ENCODE peak calls at places on chromosome 16, in ten cellular contexts. F, H, O, C, P, Q, W, I, V and Z are unnamed samples.

GRCh38 chr16:83403751-83404150 is 404.0 kb upstream of the HSBP1 start:
- DNase-seq in H (no peak), F (no peak), O (no peak), C (no peak), I (no peak), V (peak), W (peak), Q (no peak), P (no peak), Z (peak)

GRCh38 chr16:79997257-79997656 is 396.7 kb upstream of the MAF start:
- DNase-seq in O (no peak), I (no peak), V (no peak), Q (peak), C (no peak), W (peak), F (no peak), P (peak), H (no peak), Z (no peak)

GRCh38 chr16:57618306-57619132 is 9.9 kb upstream of the ADGRG1 start:
- DNase-seq in P (no peak), H (no peak), W (peak), V (no peak), O (no peak), C (no peak), Q (no peak), F (no peak), I (no peak), Z (no peak)

GRCh38 chr16:75820672-75821071 is 94.4 kb upstream of the CPHXL start:
- DNase-seq in P (no peak), H (no peak), W (no peak), F (no peak), V (no peak), O (no peak), I (no peak), Q (peak), C (no peak), Z (no peak)

GRCh38 chr16:50400312-50400966 is 31.7 kb upstream of the BRD7 start:
- DNase-seq in C (no peak), V (no peak), Q (no peak), O (no peak), H (no peak), W (no peak), F (no peak), I (no peak), P (no peak), Z (no peak)

GRCh38 chr16:62149646-62150045 is 113.4 kb upstream of the CDH8 start:
- DNase-seq in H (no peak), V (no peak), O (no peak), W (peak), I (no peak), P (no peak), Q (no peak), F (no peak), C (no peak), Z (peak)

GRCh38 chr16:1097800-1098199 is 1.8 kb upstream of the C1QTNF8 start:
- DNase-seq in O (no peak), F (peak), Q (no peak), V (no peak), H (no peak), I (no peak), C (no peak), P (no peak), W (no peak), Z (no peak)

GRCh38 chr16:50537533-50538290 is 10.5 kb upstream of the NKD1 start:
- DNase-seq in P (no peak), O (no peak), W (no peak), Q (no peak), V (no peak), I (no peak), C (no peak), F (no peak), H (no peak), Z (no peak)

GRCh38 chr16:84314814-84315213 is 20.1 kb downstream of the WFDC1 start:
- DNase-seq in W (no peak), F (no peak), Q (no peak), H (no peak), I (no peak), C (no peak), P (no peak), O (no peak), V (no peak), Z (no peak)

GRCh38 chr16:85712841-85713240 is 24.1 kb upstream of the GINS2 start:
- DNase-seq in C (no peak), V (no peak), Q (no peak), O (no peak), W (no peak), I (no peak), H (no peak), F (no peak), P (no peak), Z (no peak)

GRCh38 chr16:3654249-3654991 is at the start of gene DNASE1:
- DNase-seq in Q (peak), V (no peak), P (peak), I (peak), H (peak), W (peak), F (no peak), O (peak), C (peak), Z (peak)

GRCh38 chr16:88415381-88416323 is 32.9 kb downstream of the ZNF469 start:
- DNase-seq in O (no peak), I (no peak), F (no peak), Q (no peak), C (no peak), H (no peak), P (no peak), V (no peak), W (no peak), Z (no peak)

GRCh38 chr16:1011316-1012082 is 29.9 kb downstream of the SOX8 start:
- DNase-seq in H (no peak), O (no peak), F (no peak), W (no peak), V (no peak), I (no peak), C (no peak), P (no peak), Q (no peak), Z (no peak)

GRCh38 chr16:86470964-86471363 is 39.4 kb upstream of the FOXF1 start:
- DNase-seq in P (no peak), F (no peak), Q (no peak), C (no peak), W (no peak), H (no peak), O (no peak), V (no peak), I (no peak), Z (no peak)

GRCh38 chr16:3086596-3087242 is 12.4 kb downstream of the ZSCAN10 start:
- DNase-seq in C (no peak), I (no peak), O (no peak), H (peak), W (no peak), V (no peak), Q (no peak), P (no peak), F (no peak), Z (no peak)

GRCh38 chr16:69166221-69166833 is 20.6 kb upstream of the SNTB2 start:
- DNase-seq in O (no peak), H (no peak), V (no peak), F (no peak), W (no peak), Q (no peak), C (peak), I (no peak), P (peak), Z (no peak)

GRCh38 chr16:83958137-83958810 is 5.2 kb downstream of the OSGIN1 start:
- DNase-seq in F (no peak), I (peak), W (no peak), P (no peak), Q (no peak), H (no peak), V (no peak), C (no peak), O (no peak), Z (no peak)

GRCh38 chr16:13099822-13100221 is 198.4 kb downstream of the SHISA9 start:
- DNase-seq in V (no peak), W (no peak), F (no peak), H (no peak), Q (no peak), O (no peak), C (no peak), I (no peak), P (no peak), Z (no peak)

DNA sequence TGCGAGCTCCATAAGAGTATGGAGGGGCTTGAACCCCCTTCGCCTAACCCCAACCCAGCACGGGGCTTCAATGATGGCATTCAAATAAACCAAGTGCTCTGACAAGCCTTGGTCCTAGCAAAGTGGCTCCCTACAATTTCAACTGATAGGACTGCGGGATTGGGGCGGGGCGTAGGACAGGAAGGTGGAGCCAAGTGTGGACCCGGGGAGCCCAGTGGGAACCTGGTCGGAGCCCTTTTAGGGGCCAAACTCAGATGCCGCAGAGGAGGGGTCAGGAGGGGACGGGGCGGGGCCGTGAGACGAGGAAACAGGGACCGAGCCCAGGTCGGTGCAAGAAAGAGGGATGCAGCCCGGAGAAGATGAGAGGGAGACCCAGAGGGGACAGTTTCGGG is 13.2 kb upstream of the CDIPT start:
- DNase-seq in V (no peak), F (no peak), I (no peak), C (no peak), O (no peak), W (no peak), H (no peak), Q (no peak), P (no peak), Z (no peak)
- H3K4me3 ChIP-seq in V (peak), F (no peak), I (peak), C (no peak), O (no peak), W (peak), H (no peak), Q (peak), P (peak), Z (peak)

GRCh38 chr16:66129196-66129595 is 237.3 kb upstream of the CDH5 start:
- DNase-seq in I (no peak), Q (no peak), H (no peak), P (no peak), O (no peak), W (no peak), C (no peak), V (no peak), F (no peak), Z (no peak)

GRCh38 chr16:66130296-66130910 is 236.1 kb upstream of the CDH5 start:
- DNase-seq in O (no peak), V (peak), W (peak), Q (no peak), P (peak), F (no peak), C (no peak), H (no peak), I (no peak), Z (peak)

GRCh38 chr16:66131156-66131807 is 235.2 kb upstream of the CDH5 start:
- DNase-seq in C (no peak), V (no peak), Q (no peak), P (no peak), W (peak), O (no peak), H (no peak), I (no peak), F (no peak), Z (no peak)

GRCh38 chr16:66128363-66128725 is 238.1 kb upstream of the CDH5 start:
- DNase-seq in Q (no peak), O (no peak), I (no peak), P (no peak), F (no peak), V (no peak), C (no peak), H (no peak), W (peak), Z (no peak)

DNA sequence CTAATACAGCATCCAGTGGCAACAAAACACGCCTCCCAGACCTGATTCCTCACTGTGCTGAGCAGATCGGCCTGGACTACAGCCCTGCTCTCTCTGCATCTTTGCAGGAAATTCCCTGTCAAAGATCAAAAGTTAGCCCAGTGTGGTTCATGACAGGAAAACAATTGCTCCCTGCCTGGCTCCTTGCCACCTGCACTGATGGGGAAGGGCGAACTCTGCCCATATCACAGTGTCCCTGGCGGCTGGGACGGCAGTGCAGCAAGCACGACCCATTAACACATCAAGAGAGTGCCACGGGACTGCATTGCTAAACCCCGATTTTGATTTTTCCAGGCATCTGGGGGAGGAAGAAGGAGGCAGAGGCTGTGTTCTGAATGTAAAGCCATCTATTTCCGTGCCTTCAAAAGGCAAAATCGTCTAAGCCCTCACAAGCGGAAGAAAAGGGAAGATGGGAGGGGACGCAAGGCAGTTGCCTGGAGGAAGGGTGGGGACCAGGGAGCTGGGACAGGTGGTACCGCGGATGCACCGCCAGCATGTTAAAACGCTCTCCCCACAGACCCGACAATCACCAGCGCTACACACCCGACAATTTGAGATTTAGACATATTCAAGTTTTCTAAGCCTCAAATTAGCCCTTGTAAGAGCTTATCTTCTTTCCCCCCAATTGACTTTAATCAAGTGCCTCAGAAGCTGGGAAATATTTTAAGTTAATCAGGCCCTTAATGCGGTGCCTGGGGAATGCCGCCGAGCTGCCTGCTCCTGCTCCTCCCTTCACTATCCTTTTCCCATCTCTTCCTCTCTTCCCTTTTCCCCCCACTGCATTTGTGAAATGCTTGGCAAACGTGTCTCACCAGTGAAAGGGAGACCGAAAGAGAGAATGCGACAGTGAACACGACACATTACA is 238.8 kb upstream of the CDH5 start:
- DNase-seq in H (no peak), P (no peak), O (no peak), Q (no peak), F (no peak), I (no peak), C (peak), W (no peak), V (no peak), Z (no peak)
- TF ChIP-seq CTCF in H (no peak), P (peak), O (no peak), Q (no peak), F (no peak), I (no peak), C (no peak), W (no peak), V (no peak), Z (no peak)

DNA sequence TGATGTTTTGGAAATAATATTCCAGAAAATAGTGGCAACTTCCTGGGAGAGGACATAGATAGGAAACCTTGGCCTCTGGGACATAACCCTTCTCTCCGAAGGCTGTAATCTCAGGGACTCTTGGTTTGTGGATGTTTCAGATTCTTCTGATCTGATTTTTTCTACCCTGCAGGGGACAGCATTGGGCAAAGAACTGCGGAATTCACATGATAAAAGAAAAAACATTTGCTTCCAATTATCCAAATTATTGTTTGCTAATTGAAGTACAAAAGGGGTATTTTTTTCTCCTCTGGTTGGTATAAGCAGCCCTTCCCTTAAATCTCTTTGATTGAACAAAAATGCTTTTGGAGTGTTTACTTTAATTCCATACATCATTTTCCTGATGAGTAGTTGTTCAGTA is 251.7 kb upstream of the IRX3 start:
- DNase-seq in P (no peak), H (no peak), O (no peak), W (peak), V (no peak), I (no peak), Q (no peak), F (no peak), C (no peak), Z (no peak)
- H3K4me3 ChIP-seq in P (no peak), H (no peak), O (no peak), W (no peak), V (no peak), I (no peak), Q (no peak), F (no peak), C (no peak), Z (no peak)

DNA sequence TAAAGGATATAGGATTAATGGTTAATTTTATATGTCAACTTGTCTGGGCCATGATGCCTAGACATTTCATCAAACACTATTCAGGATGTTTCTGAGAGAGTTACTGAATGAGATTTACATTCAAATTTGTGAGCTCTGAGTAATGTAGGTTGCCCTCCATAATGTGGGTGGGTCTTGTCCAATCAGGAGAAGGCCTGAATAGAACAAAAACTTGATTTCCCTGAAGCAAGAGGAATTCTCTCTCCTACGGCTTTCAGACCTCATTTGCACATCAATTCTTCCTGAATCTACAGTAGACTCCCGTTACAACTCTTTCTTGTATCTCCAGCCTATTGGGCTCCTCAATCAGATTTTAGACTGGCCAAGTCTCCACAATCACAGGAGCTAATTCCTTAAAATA is 377.9 kb upstream of the PMFBP1 start:
- DNase-seq in O (no peak), P (no peak), H (no peak), V (no peak), C (no peak), F (no peak), I (no peak), W (no peak), Q (no peak), Z (no peak)
- TF ChIP-seq CTCF in O (no peak), P (no peak), H (no peak), V (no peak), C (no peak), F (no peak), I (no peak), W (no peak), Q (no peak), Z (no peak)

GRCh38 chr16:66924527-66925321 is 611 bp downstream of the RRAD start:
- DNase-seq in I (peak), O (peak), P (no peak), W (no peak), F (no peak), Q (no peak), H (peak), V (no peak), C (no peak), Z (no peak)

GRCh38 chr16:66923866-66924265 is 1.5 kb downstream of the RRAD start:
- DNase-seq in H (no peak), C (no peak), O (no peak), W (no peak), V (no peak), I (peak), Q (no peak), P (no peak), F (no peak), Z (no peak)

GRCh38 chr16:66921758-66922450 is 3.2 kb upstream of the CDH16 start:
- DNase-seq in V (no peak), H (no peak), Q (no peak), W (no peak), I (peak), F (no peak), C (no peak), P (no peak), O (no peak), Z (no peak)

GRCh38 chr16:66925322-66925840 is at the start of gene RRAD:
- DNase-seq in V (no peak), P (peak), C (peak), O (peak), Q (no peak), W (peak), H (no peak), F (peak), I (peak), Z (no peak)

DNA sequence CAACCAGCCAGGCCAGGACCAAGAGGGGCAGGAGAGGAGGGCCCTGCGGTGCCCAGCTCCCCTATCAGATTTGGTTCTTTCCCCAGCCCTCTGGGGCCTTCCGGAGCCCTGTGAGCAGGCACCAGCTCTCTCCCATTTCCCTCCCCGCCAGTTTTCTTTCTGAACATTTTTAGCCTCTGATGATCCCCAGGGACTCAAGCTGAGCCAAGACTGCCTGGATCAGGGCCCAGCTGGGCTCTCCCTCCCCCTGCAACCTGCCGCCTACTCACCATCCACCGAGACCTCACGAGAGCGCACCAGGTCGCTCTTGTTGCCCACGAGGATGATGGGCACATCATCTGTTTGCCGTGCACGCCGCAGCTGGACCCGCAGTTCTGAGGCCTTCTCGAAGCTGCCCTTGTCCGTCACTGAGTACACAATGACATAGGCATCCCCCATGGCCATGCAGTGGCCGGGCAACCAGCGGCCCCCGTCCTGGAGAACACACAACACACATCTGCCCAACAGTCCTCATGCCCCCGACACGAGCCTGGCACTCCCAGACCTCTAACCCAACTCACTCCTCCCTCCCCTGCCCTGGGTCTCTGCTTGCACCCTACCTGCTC is 2.0 kb downstream of the RRAD start:
- DNase-seq in I (peak), C (peak), V (no peak), O (no peak), H (no peak), Q (no peak), P (no peak), F (peak), W (no peak), Z (no peak)
- H3K4me3 ChIP-seq in I (no peak), C (peak), V (no peak), O (no peak), H (no peak), Q (no peak), P (peak), F (peak), W (no peak), Z (no peak)